ENCODE peak calls at places on chromosomes 6 and 20, in four cellular contexts. X is HCT116, M is IMR-90, S is GM23338. R is an unnamed sample.

GRCh38 chr6:147693185-147693584 is 184.7 kb downstream of the SAMD5 start:
- DNase-seq in X (no peak), M (no peak), S (no peak), R (no peak)

GRCh38 chr20:56566621-56567020 is 33.6 kb downstream of the FAM209B start:
- DNase-seq in M (no peak), X (no peak), S (no peak), R (no peak)

GRCh38 chr6:3912366-3913076 is 63.3 kb downstream of the FAM50B start:
- DNase-seq in X (no peak), M (peak), S (no peak), R (no peak)

GRCh38 chr6:40159865-40160264 is 225.6 kb upstream of the MOCS1 start:
- DNase-seq in X (no peak), S (no peak), M (no peak), R (no peak)

GRCh38 chr6:26195924-26196845 is 109.0 kb downstream of the HFE start:
- DNase-seq in X (no peak), S (no peak), M (peak), R (peak)

GRCh38 chr20:10639051-10639761 is 34.6 kb downstream of the JAG1 start:
- DNase-seq in X (no peak), S (no peak), M (peak), R (no peak)

GRCh38 chr6:2226775-2227174 is 18.6 kb downstream of the GMDS start:
- DNase-seq in X (no peak), S (no peak), M (no peak), R (no peak)

GRCh38 chr6:116200619-116201249 is 53.1 kb downstream of the TSPYL4 start:
- DNase-seq in M (peak), X (no peak), S (no peak), R (no peak)

GRCh38 chr6:149234051-149234962 is 83.2 kb upstream of the TAB2 start:
- DNase-seq in S (no peak), X (peak), M (peak), R (peak)

GRCh38 chr6:107064579-107065065 is 36.6 kb downstream of the MTRES1 start:
- DNase-seq in X (no peak), S (no peak), M (peak), R (peak)

GRCh38 chr6:45592991-45593390 is 215.3 kb upstream of the SUPT3H start:
- DNase-seq in X (no peak), M (peak), S (no peak), R (no peak)

GRCh38 chr6:74705451-74705850 is 500.4 kb downstream of the COL12A1 start:
- DNase-seq in X (no peak), S (no peak), M (peak), R (no peak)

GRCh38 chr6:138378463-138378862 is 758 bp downstream of the SMIM28 start:
- DNase-seq in M (no peak), S (peak), X (no peak), R (no peak)

GRCh38 chr6:127201321-127201720 is 65.3 kb upstream of the RNF146 start:
- DNase-seq in M (peak), S (no peak), X (no peak), R (no peak)

GRCh38 chr20:9514461-9515210 is at the start of gene LAMP5:
- DNase-seq in S (peak), X (no peak), M (peak), R (no peak)

GRCh38 chr20:44738779-44739477 is 6.7 kb upstream of the KCNK15 start:
- DNase-seq in S (peak), X (peak), M (peak), R (peak)

GRCh38 chr6:53311586-53311935 is 37.2 kb downstream of the ELOVL5 start:
- DNase-seq in M (no peak), S (no peak), X (no peak), R (no peak)

GRCh38 chr6:127069659-127070279 is 48.7 kb upstream of the RSPO3 start:
- DNase-seq in X (peak), S (peak), M (peak), R (no peak)

GRCh38 chr6:149888659-149889058 is 9.3 kb downstream of the RAET1E start:
- DNase-seq in M (peak), X (no peak), S (no peak), R (no peak)

GRCh38 chr6:112877134-112878100 is 530.3 kb downstream of the RFPL4B start:
- DNase-seq in M (peak), X (no peak), S (peak), R (no peak)

GRCh38 chr6:104855507-104855906 is 4.2 kb downstream of the HACE1 start:
- DNase-seq in S (no peak), M (peak), X (no peak), R (no peak)

DNA sequence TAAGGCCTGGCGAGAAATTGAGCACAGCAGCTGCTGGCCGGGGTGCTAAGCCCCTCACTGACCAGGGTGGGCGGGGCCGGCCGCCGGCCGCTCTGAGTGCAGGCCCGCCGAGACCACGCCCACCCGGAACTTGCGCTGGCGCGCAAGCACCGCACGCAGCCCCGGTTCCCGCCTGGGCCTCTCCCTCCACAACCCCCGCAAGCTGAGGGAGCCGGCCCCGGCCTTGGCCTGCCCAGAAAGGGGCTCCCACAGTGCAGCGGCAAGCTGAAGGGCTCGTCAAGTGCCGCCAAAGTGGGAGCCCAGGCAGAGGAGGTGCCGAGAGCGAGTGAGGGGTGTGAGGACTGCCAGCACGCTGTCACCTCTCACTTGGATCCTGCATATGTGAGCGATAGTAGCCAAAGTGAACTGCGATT is 251.2 kb downstream of the GJA1 start:
- DNase-seq in X (no peak), M (no peak), S (peak), R (no peak)
- H3K4me3 ChIP-seq in X (no peak), M (no peak), S (no peak), R (no peak)

DNA sequence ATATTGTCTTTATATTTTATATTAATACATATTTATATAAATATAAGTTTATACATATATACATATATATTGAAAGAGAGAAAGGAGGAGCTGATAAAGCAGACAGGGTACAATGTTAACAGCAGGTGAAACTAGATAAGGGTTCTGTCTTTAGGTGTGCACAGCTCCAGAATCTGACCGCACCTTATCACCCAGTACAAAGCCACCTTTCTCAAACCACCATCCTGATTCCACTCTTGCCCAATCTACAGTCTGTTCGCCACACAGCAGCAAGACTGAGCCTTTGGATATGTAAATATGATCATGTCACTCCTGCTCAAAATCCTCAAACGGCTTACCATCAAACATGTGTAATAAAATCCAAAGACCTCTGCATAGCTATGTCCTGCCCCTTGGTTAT is 34.7 kb upstream of the ASCC3 start:
- DNase-seq in X (no peak), M (no peak), S (no peak), R (no peak)
- H2AFZ ChIP-seq in X (no peak), M (no peak), S (no peak), R (no peak)

DNA sequence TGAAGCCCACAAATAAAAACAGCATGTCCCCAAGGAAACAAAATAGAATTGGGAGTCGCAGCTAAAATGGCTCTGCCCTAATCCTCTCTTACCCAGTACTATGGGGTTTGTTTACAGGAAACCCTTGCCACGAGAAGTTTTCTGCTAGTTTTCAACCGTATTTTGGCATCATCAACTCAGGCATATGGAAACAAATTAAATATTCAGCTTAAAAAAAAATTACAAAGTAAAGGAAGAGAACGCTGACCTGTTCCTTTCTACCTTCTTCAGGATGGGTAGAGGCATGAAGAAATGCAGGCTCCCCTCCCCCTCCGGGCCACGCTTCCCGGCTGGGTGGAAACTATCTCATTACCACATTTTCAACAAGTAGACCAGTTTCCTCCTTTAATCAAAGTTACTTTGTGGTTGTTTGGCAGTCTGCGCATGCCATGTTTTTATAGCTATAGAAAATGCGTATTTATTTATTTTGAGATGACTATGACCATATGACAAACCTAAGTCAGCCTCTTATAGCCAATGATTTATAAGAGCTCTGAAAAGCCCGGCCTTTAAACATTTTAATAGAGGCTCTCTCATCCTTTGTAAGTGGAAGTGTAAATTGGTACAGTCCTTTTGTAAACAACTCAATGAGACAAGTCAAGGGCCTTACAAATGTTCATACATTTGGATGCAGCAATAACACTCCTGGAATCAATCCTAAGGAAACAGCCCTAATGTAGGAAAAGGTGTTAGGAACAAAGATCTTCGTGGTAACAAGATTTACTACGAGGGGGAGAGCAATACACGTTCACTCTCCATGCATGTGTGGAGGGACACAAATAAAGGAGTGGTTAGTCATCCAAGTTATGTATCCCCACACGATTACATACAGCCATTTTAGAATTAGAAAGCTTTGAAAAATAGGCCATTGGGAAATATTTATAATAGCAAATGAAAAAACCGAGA is 16.1 kb upstream of the ZNF217 start:
- DNase-seq in X (no peak), M (peak), S (peak), R (peak)
- H3K4me3 ChIP-seq in X (no peak), M (no peak), S (no peak), R (peak)

DNA sequence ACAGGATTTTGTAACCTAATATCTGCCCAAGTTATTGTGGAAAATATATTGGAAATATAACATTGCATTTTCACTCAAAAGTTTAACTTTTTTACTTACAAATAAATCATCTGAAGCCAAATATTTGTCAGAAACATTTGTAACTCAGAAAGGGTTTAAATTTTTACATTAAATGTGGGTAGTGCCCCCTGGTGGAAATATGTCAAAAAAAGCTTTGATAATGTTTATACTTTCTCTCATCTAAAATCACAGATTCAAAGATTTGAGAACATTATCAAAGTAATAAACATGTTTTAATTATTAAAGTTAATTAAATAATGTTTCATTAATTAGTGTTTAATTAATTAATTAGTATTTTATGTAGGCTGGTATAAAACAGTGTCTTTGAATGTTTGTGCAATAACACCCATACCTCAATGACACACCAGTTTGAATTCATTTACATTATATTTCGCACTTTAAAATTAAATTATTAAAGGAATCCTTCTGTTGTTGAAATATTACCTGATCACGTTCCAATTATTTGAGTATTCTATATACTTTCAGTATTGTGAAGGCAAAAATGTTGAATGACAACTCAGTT is 320.1 kb upstream of the FKBP1C start:
- DNase-seq in X (no peak), M (no peak), S (peak), R (no peak)
- H2AFZ ChIP-seq in X (no peak), M (no peak), S (no peak), R (no peak)

GRCh38 chr20:14384820-14385740 is 47.7 kb upstream of the FLRT3 start:
- DNase-seq in S (no peak), M (no peak), X (no peak), R (no peak)
- H3K4me3 ChIP-seq in S (no peak), M (no peak), X (no peak), R (no peak)

GRCh38 chr20:62702886-62703852 is 5.5 kb upstream of the NTSR1 start:
- DNase-seq in M (peak), X (peak), S (no peak), R (no peak)
- H2AFZ ChIP-seq in M (peak), X (no peak), S (no peak), R (no peak)

DNA sequence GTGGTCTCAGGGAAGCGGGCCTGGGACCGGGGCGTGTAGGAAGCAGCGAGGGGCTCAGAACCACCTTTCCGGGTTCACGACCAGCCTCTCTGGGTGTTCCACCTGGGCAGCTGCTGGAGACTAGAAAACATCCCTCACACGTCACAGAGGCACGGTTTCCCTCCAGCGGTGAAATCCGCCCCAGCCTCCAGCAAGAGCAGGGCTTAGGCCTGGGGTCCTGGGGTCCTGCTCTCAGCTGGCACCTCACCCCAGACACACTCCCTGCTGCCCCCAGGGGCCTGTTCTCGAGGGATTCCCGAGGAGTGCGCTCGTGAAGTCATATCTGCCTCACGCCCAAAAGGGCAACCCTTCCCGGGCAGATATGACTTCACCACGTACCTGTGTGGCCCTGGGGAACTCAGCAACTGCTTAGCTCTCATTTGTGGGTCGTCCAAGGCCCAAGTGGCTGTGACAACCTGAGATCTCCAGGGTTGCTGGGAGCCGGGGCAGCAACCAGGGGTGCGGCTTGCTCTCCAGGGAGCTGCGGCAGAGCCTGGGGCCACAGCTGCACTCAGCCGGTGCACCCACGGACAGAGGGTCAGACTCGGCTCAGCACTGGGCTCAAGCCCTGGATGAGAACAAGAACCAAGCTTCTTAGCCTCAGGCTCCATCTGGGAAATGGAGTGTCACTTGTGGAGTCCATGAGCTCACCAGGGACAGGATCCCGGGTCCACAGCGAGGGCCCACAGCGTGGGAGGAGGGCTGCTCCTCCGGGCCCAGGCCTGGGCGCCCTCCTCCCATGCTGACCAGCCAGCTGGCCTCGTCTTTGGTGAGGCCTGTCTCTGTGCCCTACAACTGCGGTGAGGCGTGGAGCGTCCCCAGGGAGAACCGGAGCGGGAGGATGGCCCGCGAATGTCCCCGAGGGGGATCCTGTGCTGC is 661 bp downstream of the FNDC11 start:
- DNase-seq in M (no peak), S (peak), X (no peak), R (no peak)
- H3K4me3 ChIP-seq in M (peak), S (peak), X (peak), R (no peak)

R was measured in DND-41.